ENCODE peak calls at places on chromosome 18, in seven cellular contexts. O is H1, B is HepG2, L is HCT116, K is SK-N-SH, G is K562, J is GM12878. Z is an unnamed sample.

GRCh38 chr18:68560128-68560527 is 154.8 kb downstream of the TMX3 start:
- DNase-seq in G (no peak), O (no peak), B (no peak), L (no peak), K (no peak), J (no peak), Z (no peak)

GRCh38 chr18:63454497-63454896 is 22.3 kb upstream of the SERPINB5 start:
- DNase-seq in G (no peak), L (no peak), J (no peak), O (no peak), K (no peak), B (no peak), Z (no peak)

GRCh38 chr18:22670914-22671313 is 253.2 kb upstream of the CTAGE1 start:
- DNase-seq in G (no peak), O (no peak), J (peak; percentile 19), B (no peak), K (no peak), L (no peak), Z (no peak)

GRCh38 chr18:48835745-48836191 is 115.0 kb downstream of the SMAD7 start:
- DNase-seq in L (no peak), K (no peak), O (no peak), G (no peak), B (no peak), J (no peak), Z (no peak)

GRCh38 chr18:1544016-1544415 is 639.3 kb downstream of the ADCYAP1 start:
- DNase-seq in L (no peak), K (no peak), G (no peak), B (no peak), O (no peak), J (no peak), Z (no peak)

GRCh38 chr18:22630980-22631379 is 213.3 kb upstream of the CTAGE1 start:
- DNase-seq in K (no peak), J (no peak), O (no peak), G (no peak), B (no peak), L (no peak), Z (no peak)

GRCh38 chr18:49015886-49016647 is 65.3 kb upstream of the SMAD7 start:
- DNase-seq in J (no peak), O (no peak), G (no peak), B (no peak), K (no peak), L (no peak), Z (no peak)

GRCh38 chr18:9296233-9297006 is 38.2 kb upstream of the TWSG1 start:
- DNase-seq in L (no peak), O (no peak), G (no peak), B (no peak), K (no peak), J (no peak), Z (no peak)

GRCh38 chr18:47260138-47260923 is 8.9 kb upstream of the SKOR2 start:
- DNase-seq in K (peak; percentile 78), O (no peak), J (no peak), B (peak; percentile 5), G (peak; percentile 36), L (no peak), Z (peak; percentile 63)

GRCh38 chr18:55320399-55321255 is 267.4 kb downstream of the TCF4 start:
- DNase-seq in L (no peak), B (no peak), G (no peak), O (no peak), K (no peak), J (no peak), Z (no peak)

GRCh38 chr18:48152549-48152948 is 222.1 kb upstream of the SMAD2 start:
- DNase-seq in G (no peak), K (no peak), J (no peak), O (no peak), L (no peak), B (peak; percentile 13), Z (peak; percentile 56)

GRCh38 chr18:40380657-40381441 is 1574.2 kb upstream of the PIK3C3 start:
- DNase-seq in G (no peak), K (peak; percentile 22), O (no peak), J (no peak), L (no peak), B (no peak), Z (no peak)

GRCh38 chr18:31825772-31826171 is 65.1 kb upstream of the SLC25A52 start:
- DNase-seq in B (no peak), O (peak; percentile 88), G (no peak), J (peak; percentile 31), L (no peak), K (no peak), Z (no peak)

GRCh38 chr18:12253517-12254136 is 534 bp upstream of the CIDEA start:
- DNase-seq in B (no peak), J (no peak), O (no peak), K (no peak), L (no peak), G (no peak), Z (no peak)

GRCh38 chr18:48859311-48860275 is 91.2 kb downstream of the SMAD7 start:
- DNase-seq in K (peak; percentile 92), L (no peak), B (no peak), J (no peak), G (no peak), O (no peak), Z (no peak)

DNA sequence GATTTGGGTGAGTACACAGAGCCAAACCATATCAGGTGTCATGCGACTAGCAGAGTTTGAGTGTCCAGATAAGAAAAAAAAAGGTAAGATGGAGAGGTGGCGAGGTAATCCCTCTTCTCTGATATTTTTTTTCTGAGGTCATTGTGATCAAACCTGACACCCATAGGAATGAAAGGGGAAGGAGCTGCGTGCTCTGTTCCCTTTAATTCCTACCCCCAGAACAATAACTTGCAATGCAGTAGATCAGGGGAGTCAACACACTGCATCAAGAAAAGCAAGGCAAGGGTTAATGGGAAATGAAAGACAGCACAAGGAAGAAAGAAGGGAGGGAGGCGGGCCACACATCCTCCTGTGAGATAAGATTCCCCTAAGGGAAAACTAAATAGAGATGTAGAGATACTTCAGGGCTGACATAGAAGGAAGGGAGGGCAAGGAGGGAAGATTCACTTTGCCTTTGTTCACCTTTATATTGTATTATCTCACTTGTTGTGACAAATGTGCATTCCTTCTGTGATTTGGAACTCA is 132.8 kb downstream of the CD226 start:
- DNase-seq in L (no peak), G (no peak), K (no peak), J (no peak), O (no peak), B (no peak), Z (no peak)
- TF ChIP-seq JUND in L (no peak), G (no peak), K (no peak), J (no peak), O (no peak), B (no peak), Z (no peak)

DNA sequence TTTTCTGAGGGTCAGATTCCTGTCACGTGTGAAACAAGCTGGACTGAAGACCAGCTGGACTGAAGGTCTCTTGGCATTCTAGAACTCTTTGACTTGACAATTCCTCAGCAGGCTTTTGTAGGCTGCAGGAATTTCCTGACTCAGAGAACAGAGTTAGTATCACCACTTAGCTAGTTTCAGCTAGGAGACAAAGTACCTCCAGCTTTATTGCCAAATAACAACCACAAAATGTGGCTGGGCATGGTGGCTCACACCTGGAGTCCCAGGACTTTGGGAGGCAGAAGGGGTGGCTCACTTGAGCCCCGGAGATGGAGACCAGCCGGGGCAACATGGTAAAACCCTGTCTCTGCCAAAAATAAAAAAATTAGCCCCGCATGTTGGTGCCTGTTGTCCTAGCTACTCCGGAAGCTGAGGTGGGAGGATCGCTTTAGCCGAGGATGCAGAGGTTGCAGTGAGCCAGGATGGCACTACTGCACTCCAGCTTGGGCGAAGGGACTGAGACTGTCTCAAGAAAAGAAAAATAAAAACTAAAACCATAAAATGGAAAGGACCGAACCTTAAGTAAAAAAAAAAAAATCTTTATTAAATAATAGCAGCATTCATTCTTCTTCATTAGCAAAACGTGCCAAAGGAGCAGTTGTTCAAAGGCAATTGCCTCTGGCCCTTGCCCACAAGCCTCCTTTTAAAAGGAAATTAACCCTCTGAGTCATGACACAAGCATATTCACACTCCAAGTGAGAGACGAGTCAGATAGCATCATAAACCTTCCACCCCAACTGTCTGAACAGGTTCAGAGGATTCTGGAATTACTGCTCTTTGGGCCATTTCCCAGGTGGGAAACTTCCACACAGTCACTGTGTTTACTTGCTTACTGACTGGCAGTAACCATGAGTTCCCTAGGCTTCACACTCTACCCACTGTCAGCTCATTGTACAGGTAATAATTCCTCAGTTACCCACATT is 88.9 kb downstream of the MYL12B start:
- DNase-seq in K (no peak), B (no peak), J (no peak), G (no peak), L (peak; percentile 60), O (no peak), Z (no peak)
- TF ChIP-seq JUND in K (no peak), B (no peak), J (no peak), G (peak; percentile 33), L (peak; percentile 69), O (no peak), Z (no peak)

GRCh38 chr18:58353581-58353980 is 275.3 kb downstream of the ALPK2 start:
- DNase-seq in K (no peak), B (no peak), G (no peak), L (no peak), O (no peak), J (no peak), Z (no peak)

GRCh38 chr18:58354791-58355190 is 274.1 kb downstream of the ALPK2 start:
- DNase-seq in K (no peak), J (no peak), B (no peak), G (no peak), L (no peak), O (no peak), Z (no peak)

GRCh38 chr18:58351776-58352175 is 277.1 kb downstream of the ALPK2 start:
- DNase-seq in J (no peak), G (no peak), L (no peak), B (no peak), K (no peak), O (no peak), Z (no peak)

GRCh38 chr18:58355243-58355642 is 273.6 kb downstream of the ALPK2 start:
- DNase-seq in K (no peak), O (no peak), J (no peak), B (no peak), G (no peak), L (no peak), Z (no peak)

DNA sequence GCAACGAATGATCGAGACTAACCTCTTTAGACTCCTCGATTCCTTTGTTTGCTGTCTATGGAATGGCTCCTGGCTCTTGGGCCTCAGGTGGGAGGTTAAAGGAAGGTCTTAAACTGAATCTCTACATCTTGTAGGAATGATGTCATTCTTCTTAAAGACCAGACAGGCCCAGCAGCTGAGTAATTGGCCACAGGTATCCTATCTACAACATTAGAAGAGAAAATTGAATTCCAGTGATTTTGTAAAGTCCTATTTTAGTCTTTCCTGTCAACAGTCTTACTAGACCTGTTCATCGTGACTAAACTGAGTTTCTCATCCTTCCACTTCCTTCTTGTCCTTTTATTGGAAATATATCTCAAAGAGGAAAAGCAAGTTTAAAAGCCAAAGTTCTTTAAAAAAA is 274.8 kb downstream of the ALPK2 start:
- DNase-seq in J (no peak), L (no peak), G (no peak), O (no peak), B (no peak), K (no peak), Z (no peak)
- TF ChIP-seq JUND in J (no peak), L (no peak), G (no peak), O (no peak), B (no peak), K (no peak), Z (no peak)

DNA sequence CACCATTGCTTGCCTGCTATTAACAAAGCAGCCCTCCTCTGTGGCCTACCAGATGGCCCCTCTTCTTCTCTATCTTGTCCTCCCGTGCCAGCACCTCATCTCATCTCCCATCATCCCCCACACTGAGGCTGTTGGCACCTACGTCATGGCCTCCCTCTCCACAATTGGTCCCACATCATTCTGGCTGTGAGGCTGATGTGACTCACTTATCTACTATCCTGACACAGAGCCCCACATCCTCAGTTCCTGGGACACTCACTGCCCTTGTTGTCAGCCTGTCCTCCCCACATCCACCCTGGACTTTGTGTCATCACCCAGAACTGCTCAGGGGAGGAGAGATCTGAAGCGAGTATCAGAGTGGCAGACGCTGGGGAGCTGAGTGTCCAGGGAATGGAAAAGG is 102.9 kb downstream of the MRO start:
- DNase-seq in O (no peak), G (no peak), J (no peak), L (no peak), K (no peak), B (no peak), Z (no peak)
- TF ChIP-seq JUND in O (no peak), G (no peak), J (no peak), L (no peak), K (no peak), B (no peak), Z (no peak)